ENCODE peak calls at places on chromosomes 1 and 21, in ten cellular contexts. Q is Panc1, S is hepatocyte, V is RWPE1, N is GM23248, R is PC-3, E is substantia nigra, J is ovary, O is sigmoid colon, F is DND-41. W is an unnamed sample.

GRCh38 chr1:234631721-234632125 is 21.7 kb upstream of the IRF2BP2 start:
- DNase-seq in Q (no peak), S (no peak), V (peak; percentile 71), N (peak; percentile 78), R (peak; percentile 85), E (no peak), J (no peak), O (no peak), F (no peak), W (no peak)

GRCh38 chr1:152501704-152502103 is 8.9 kb upstream of the LCE5A start:
- DNase-seq in Q (no peak), S (no peak), V (no peak), N (peak; percentile 76), R (peak; percentile 17), E (no peak), J (no peak), O (no peak), F (no peak), W (no peak)

GRCh38 chr21:45559216-45560105 is 17.2 kb upstream of the SLC19A1 start:
- DNase-seq in Q (no peak), S (no peak), V (no peak), N (no peak), R (no peak), E (no peak), J (no peak), O (peak; percentile 57), F (no peak), W (no peak)

GRCh38 chr1:6743189-6744101 is 41.8 kb upstream of the CAMTA1 start:
- DNase-seq in Q (no peak), S (no peak), V (peak; percentile 81), N (peak; percentile 92), R (peak; percentile 90), E (peak; percentile 6), J (peak; percentile 45), O (peak; percentile 78), F (no peak), W (no peak)

GRCh38 chr1:201384406-201384782 is 6.9 kb upstream of the TNNT2 start:
- DNase-seq in Q (no peak), S (no peak), V (no peak), N (no peak), R (no peak), E (no peak), J (no peak), O (no peak), F (no peak), W (no peak)

GRCh38 chr1:47875831-47876586 is 121.2 kb downstream of the TRABD2B start:
- DNase-seq in Q (no peak), S (peak; percentile 65), V (no peak), N (peak; percentile 30), R (peak; percentile 15), E (no peak), J (no peak), O (no peak), F (no peak), W (peak; percentile 15)

GRCh38 chr1:97090725-97091124 is 369.1 kb downstream of the PTBP2 start:
- DNase-seq in Q (no peak), S (no peak), V (no peak), N (no peak), R (no peak), E (no peak), J (no peak), O (no peak), F (no peak), W (no peak)

GRCh38 chr1:234613992-234614584 is 4.1 kb upstream of the IRF2BP2 start:
- DNase-seq in Q (no peak), S (no peak), V (no peak), N (peak; percentile 48), R (no peak), E (no peak), J (no peak), O (no peak), F (no peak), W (no peak)

GRCh38 chr1:153882296-153882912 is 40.4 kb downstream of the GATAD2B start:
- DNase-seq in Q (no peak), S (no peak), V (no peak), N (no peak), R (no peak), E (no peak), J (no peak), O (no peak), F (no peak), W (no peak)

GRCh38 chr1:153883223-153883622 is 39.5 kb downstream of the GATAD2B start:
- DNase-seq in Q (no peak), S (no peak), V (no peak), N (no peak), R (no peak), E (no peak), J (no peak), O (no peak), F (no peak), W (no peak)

GRCh38 chr1:153881764-153882163 is 41.0 kb downstream of the GATAD2B start:
- DNase-seq in Q (no peak), S (peak; percentile 49), V (no peak), N (peak; percentile 33), R (no peak), E (no peak), J (peak; percentile 38), O (no peak), F (no peak), W (no peak)

GRCh38 chr1:153880024-153880423 is 42.7 kb downstream of the GATAD2B start:
- DNase-seq in Q (no peak), S (no peak), V (no peak), N (no peak), R (no peak), E (no peak), J (no peak), O (no peak), F (no peak), W (no peak)

GRCh38 chr1:153880962-153881361 is 41.8 kb downstream of the GATAD2B start:
- DNase-seq in Q (no peak), S (peak; percentile 93), V (peak; percentile 29), N (peak; percentile 89), R (peak; percentile 69), E (peak; percentile 77), J (peak; percentile 88), O (peak; percentile 93), F (peak; percentile 19), W (peak; percentile 71)
- H3K27ac ChIP-seq in Q (no peak overlapping the region), S (peak overlapping the region; percentile 90), V (peak overlapping the region; percentile 26), N (peak overlapping the region; percentile 4), R (no peak overlapping the region), E (peak overlapping the region; percentile 4), J (peak overlapping the region; percentile 70), O (no peak overlapping the region), F (no peak overlapping the region), W (no peak overlapping the region)

GRCh38 chr1:27671964-27672749 is at the start of gene IFI6:
- DNase-seq in Q (peak; percentile 85), S (peak; percentile 95), V (peak; percentile 100), N (peak; percentile 98), R (peak; percentile 95), E (peak; percentile 82), J (peak; percentile 80), O (peak; percentile 94), F (peak; percentile 91), W (peak; percentile 81)

GRCh38 chr1:27669876-27670275 is 2.1 kb downstream of the IFI6 start:
- DNase-seq in Q (no peak), S (no peak), V (no peak), N (no peak), R (no peak), E (no peak), J (no peak), O (no peak), F (no peak), W (no peak)

GRCh38 chr1:27676410-27676809 is 4.4 kb upstream of the IFI6 start:
- DNase-seq in Q (no peak), S (no peak), V (no peak), N (no peak), R (no peak), E (no peak), J (no peak), O (no peak), F (no peak), W (no peak)

GRCh38 chr1:27668808-27669723 is 2.9 kb downstream of the IFI6 start:
- DNase-seq in Q (no peak), S (peak; percentile 79), V (peak; percentile 67), N (peak; percentile 64), R (peak; percentile 74), E (peak; percentile 30), J (peak; percentile 82), O (peak; percentile 85), F (peak; percentile 84), W (peak; percentile 98)

DNA sequence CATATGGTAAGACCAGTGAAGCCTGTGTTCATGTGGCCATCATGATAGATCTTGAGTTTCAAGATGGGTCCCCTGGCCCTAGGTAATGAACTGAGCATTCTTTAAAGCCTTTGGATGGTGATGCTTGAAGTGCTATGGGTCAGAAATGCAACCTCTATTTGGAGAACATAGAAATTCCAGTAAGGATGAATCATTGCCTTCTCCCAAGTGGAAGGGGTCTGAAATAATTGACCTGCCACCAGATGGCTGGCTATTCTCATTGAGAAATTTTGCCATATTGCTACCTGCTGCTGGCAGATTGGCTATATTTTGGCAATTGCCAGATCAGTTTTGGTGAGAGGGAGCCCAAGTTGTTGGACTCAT is 739 bp upstream of the IFI6 start:
- DNase-seq in Q (no peak), S (no peak), V (no peak), N (peak; percentile 52), R (peak; percentile 14), E (no peak), J (no peak), O (no peak), F (no peak), W (no peak)
- H3K27ac ChIP-seq in Q (peak overlapping the region; percentile 73), S (peak overlapping the region; percentile 89), V (peak overlapping the region; percentile 81), N (peak overlapping the region; percentile 69), R (peak overlapping the region; percentile 3), E (peak overlapping the region; percentile 87), J (peak overlapping the region; percentile 57), O (peak overlapping the region; percentile 87), F (peak overlapping the region; percentile 92), W (peak overlapping the region; percentile 62)

DNA sequence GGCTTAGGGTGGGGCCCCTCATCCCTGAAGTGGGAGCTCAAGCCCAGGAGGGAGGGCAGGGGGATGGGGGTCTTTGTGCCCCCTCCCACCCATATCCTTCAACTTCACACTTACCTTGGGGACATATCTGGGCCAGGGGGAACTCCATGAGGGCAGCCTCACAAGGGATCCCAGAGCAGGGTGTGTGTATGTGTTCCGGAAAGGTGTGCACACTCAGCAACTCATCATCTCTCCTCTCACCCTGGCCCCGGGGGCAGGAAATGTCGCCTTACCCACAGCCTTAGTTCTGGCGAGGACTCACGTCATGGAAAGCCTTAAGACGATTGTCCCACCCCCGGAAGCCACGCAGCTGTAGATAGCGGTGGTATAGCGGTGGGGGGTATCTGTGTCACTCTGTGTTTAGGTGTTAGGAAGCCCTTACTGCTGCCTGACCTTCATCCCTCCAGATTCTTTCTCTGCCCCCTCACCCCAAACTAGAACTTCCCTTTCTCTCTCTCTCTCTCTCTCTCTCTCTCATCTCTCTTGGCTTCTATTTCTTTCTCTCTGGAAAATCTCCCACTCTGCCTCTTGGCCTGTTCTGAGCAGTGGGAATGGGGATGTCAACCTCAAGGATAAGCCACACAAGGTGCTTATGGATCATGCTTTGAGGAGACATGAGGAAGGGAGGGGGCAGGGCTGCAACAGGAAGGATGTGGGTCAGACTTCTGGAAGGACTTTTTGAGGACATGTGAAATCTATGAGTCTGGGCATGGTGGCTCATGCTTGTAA is at the start of gene SH2D2A:
- DNase-seq in Q (no peak), S (no peak), V (peak; percentile 54), N (peak; percentile 58), R (peak; percentile 80), E (no peak), J (no peak), O (peak; percentile 78), F (peak; percentile 92), W (no peak)
- H3K27ac ChIP-seq in Q (no peak within 1 kb of the TSS), S (no peak within 1 kb of the TSS), V (peak within 1 kb of the TSS; percentile 69), N (no peak within 1 kb of the TSS), R (peak within 1 kb of the TSS; percentile 83), E (no peak within 1 kb of the TSS), J (no peak within 1 kb of the TSS), O (peak within 1 kb of the TSS; percentile 60), F (peak within 1 kb of the TSS; percentile 73), W (no peak within 1 kb of the TSS)

GRCh38 chr1:13731897-13732296 is 31.9 kb downstream of the PRDM2 start:
- DNase-seq in Q (no peak), S (no peak), V (no peak), N (no peak), R (no peak), E (no peak), J (no peak), O (no peak), F (no peak), W (no peak)

GRCh38 chr1:13735168-13735930 is 35.4 kb downstream of the PRDM2 start:
- DNase-seq in Q (no peak), S (no peak), V (no peak), N (no peak), R (no peak), E (no peak), J (peak; percentile 70), O (no peak), F (no peak), W (no peak)

GRCh38 chr1:13732971-13733667 is 33.1 kb downstream of the PRDM2 start:
- DNase-seq in Q (no peak), S (no peak), V (no peak), N (no peak), R (no peak), E (no peak), J (no peak), O (no peak), F (peak; percentile 39), W (no peak)

GRCh38 chr1:13730751-13731482 is 30.9 kb downstream of the PRDM2 start:
- DNase-seq in Q (no peak), S (no peak), V (no peak), N (no peak), R (no peak), E (no peak), J (no peak), O (no peak), F (peak; percentile 79), W (no peak)

GRCh38 chr1:13733705-13734104 is 33.7 kb downstream of the PRDM2 start:
- DNase-seq in Q (no peak), S (no peak), V (no peak), N (peak; percentile 41), R (no peak), E (no peak), J (no peak), O (no peak), F (no peak), W (no peak)
- H3K27ac ChIP-seq in Q (no peak overlapping the region), S (no peak overlapping the region), V (no peak overlapping the region), N (peak overlapping the region; percentile 28), R (no peak overlapping the region), E (no peak overlapping the region), J (no peak overlapping the region), O (no peak overlapping the region), F (peak overlapping the region; percentile 68), W (no peak overlapping the region)

W was measured in pancreas.